ENCODE peak calls at places on chromosomes 2 and 18, in six cellular contexts. G is foreskin melanocyte; A is stimulated activated CD4-positive, alpha-beta T cell treated with anti-CD3 and anti-CD28 coated beads, TNF-alpha, amount 100 ng/mL, for 4 hours; E is stomach; U is frontal cortex; I is LHCN-M2. B is an unnamed sample.

GRCh38 chr18:43314931-43315330 is 37.6 kb upstream of the SYT4 start:
- DNase-seq in G (no peak), A (no peak), E (no peak), U (no peak), I (no peak), B (no peak)

GRCh38 chr2:83368916-83369315 is 1090.2 kb downstream of the SUCLG1 start:
- DNase-seq in G (no peak), A (no peak), E (no peak), U (no peak), I (peak), B (no peak)

GRCh38 chr2:162074579-162074922 is 536 bp upstream of the DPP4 start:
- DNase-seq in G (peak), A (no peak), E (no peak), U (no peak), I (peak), B (no peak)

GRCh38 chr2:63581266-63581961 is 6.9 kb downstream of the WDPCP start:
- DNase-seq in G (peak), A (no peak), E (peak), U (no peak), I (peak), B (no peak)

GRCh38 chr2:237143676-237144440 is 58.2 kb downstream of the COPS8 start:
- DNase-seq in G (no peak), A (no peak), E (no peak), U (no peak), I (peak), B (no peak)

GRCh38 chr2:102369866-102370265 is 14.3 kb downstream of the IL18R1 start:
- DNase-seq in G (no peak), A (no peak), E (no peak), U (no peak), I (no peak), B (no peak)

GRCh38 chr2:105390454-105390853 is 8.4 kb downstream of the FHL2 start:
- DNase-seq in G (no peak), A (no peak), E (no peak), U (no peak), I (no peak), B (no peak)

GRCh38 chr2:731711-732110 is 54.5 kb upstream of the TMEM18 start:
- DNase-seq in G (no peak), A (no peak), E (no peak), U (no peak), I (no peak), B (no peak)

GRCh38 chr2:196591621-196592022 is 47.9 kb upstream of the CCDC150 start:
- DNase-seq in G (no peak), A (no peak), E (no peak), U (no peak), I (no peak), B (no peak)

GRCh38 chr18:79524181-79525078 is 128.7 kb downstream of the NFATC1 start:
- DNase-seq in G (no peak), A (no peak), E (no peak), U (no peak), I (no peak), B (no peak)

GRCh38 chr18:34608064-34608463 is 102.0 kb upstream of the DTNA start:
- DNase-seq in G (no peak), A (no peak), E (no peak), U (no peak), I (no peak), B (no peak)

GRCh38 chr18:50119363-50119762 is 75.6 kb downstream of the MYO5B start:
- DNase-seq in G (no peak), A (no peak), E (no peak), U (no peak), I (no peak), B (no peak)

GRCh38 chr2:184304006-184304405 is 294.3 kb upstream of the ZNF804A start:
- DNase-seq in G (no peak), A (no peak), E (no peak), U (no peak), I (no peak), B (no peak)

GRCh38 chr18:13810950-13811485 is 12.9 kb upstream of the MC5R start:
- DNase-seq in G (no peak), A (no peak), E (no peak), U (no peak), I (no peak), B (no peak)

GRCh38 chr2:111106720-111107119 is 14.0 kb upstream of the BCL2L11 start:
- DNase-seq in G (no peak), A (no peak), E (no peak), U (no peak), I (peak), B (no peak)

GRCh38 chr2:9474361-9475117 is at the start of gene IAH1:
- DNase-seq in G (peak), A (peak), E (peak), U (peak), I (peak), B (peak)

GRCh38 chr2:155250800-155251199 is 552.3 kb downstream of the KCNJ3 start:
- DNase-seq in G (peak), A (no peak), E (no peak), U (peak), I (no peak), B (no peak)

GRCh38 chr18:49212819-49213218 is 247.6 kb downstream of the DYM start:
- DNase-seq in G (no peak), A (no peak), E (no peak), U (no peak), I (peak), B (no peak)

GRCh38 chr18:23207191-23207955 is 72.1 kb downstream of the CABLES1 start:
- DNase-seq in G (no peak), A (no peak), E (peak), U (no peak), I (no peak), B (no peak)

GRCh38 chr18:36532394-36532793 is 234.9 kb downstream of the FHOD3 start:
- DNase-seq in G (no peak), A (no peak), E (no peak), U (no peak), I (peak), B (no peak)

GRCh38 chr2:172270278-172271079 is 156.9 kb upstream of the ITGA6 start:
- DNase-seq in G (no peak), A (no peak), E (peak), U (no peak), I (no peak), B (peak)

GRCh38 chr2:10447300-10448207 is 573 bp downstream of the ODC1 start:
- DNase-seq in G (no peak), A (peak), E (peak), U (no peak), I (peak), B (peak)

GRCh38 chr2:200156140-200156858 is 150.2 kb upstream of the SPATS2L start:
- DNase-seq in G (no peak), A (no peak), E (no peak), U (no peak), I (peak), B (no peak)

GRCh38 chr2:120231974-120232635 is 8.9 kb upstream of the TMEM185B start:
- DNase-seq in G (no peak), A (peak), E (peak), U (no peak), I (peak), B (no peak)

GRCh38 chr2:27071990-27072830 is 756 bp upstream of the OST4 start:
- DNase-seq in G (no peak), A (no peak), E (peak), U (no peak), I (no peak), B (no peak)

GRCh38 chr2:240632291-240632670 is 7.0 kb downstream of the GPR35 start:
- DNase-seq in G (no peak), A (no peak), E (peak), U (no peak), I (no peak), B (no peak)

GRCh38 chr2:232623768-232624553 is 9.4 kb upstream of the EFHD1 start:
- DNase-seq in G (no peak), A (no peak), E (no peak), U (no peak), I (no peak), B (no peak)

GRCh38 chr2:2326053-2326452 is 5.0 kb downstream of the MYT1L start:
- DNase-seq in G (no peak), A (no peak), E (no peak), U (no peak), I (no peak), B (no peak)